ENCODE peak calls at places on chromosomes 5 and 9, in ten cellular contexts. One of them, this sample, is unnamed.

GRCh38 chr9:17847908-17848307 is 269.0 kb downstream of the SH3GL2 start:
- DNase-seq in stomach: no peak
- DNase-seq in GM23338: no peak
- DNase-seq in NCI-H1694 treated with DMSO at 0.1 percent for 48 hours: no peak
- DNase-seq in stimulated activated CD4-positive, alpha-beta T cell treated with anti-CD3 and anti-CD28 coated beads, Interleukin-4, amount 100 ng/mL, for 4 hours: no peak
- DNase-seq in activated CD4-positive, CD25-positive, alpha-beta regulatory T cell treated with anti-CD3 and anti-CD28 coated beads, Interleukin-2, amount 50 U/mL, for 72 hours: no peak
- DNase-seq in brain microvascular endothelial cell: no peak
- DNase-seq in AG08396: no peak
- DNase-seq in head of caudate nucleus: no peak
- DNase-seq in putamen: no peak
- DNase-seq in this sample: no peak

GRCh38 chr9:131731237-131731995 is 8.5 kb downstream of the RAPGEF1 start:
- DNase-seq in stimulated activated CD4-positive, alpha-beta T cell treated with anti-CD3 and anti-CD28 coated beads, Interleukin-4, amount 100 ng/mL, for 4 hours: no peak
- DNase-seq in AG08396: no peak
- DNase-seq in GM23338: no peak
- DNase-seq in brain microvascular endothelial cell: no peak
- DNase-seq in activated CD4-positive, CD25-positive, alpha-beta regulatory T cell treated with anti-CD3 and anti-CD28 coated beads, Interleukin-2, amount 50 U/mL, for 72 hours: no peak
- DNase-seq in NCI-H1694 treated with DMSO at 0.1 percent for 48 hours: no peak
- DNase-seq in stomach: no peak
- DNase-seq in head of caudate nucleus: no peak
- DNase-seq in putamen: no peak
- DNase-seq in this sample: no peak

GRCh38 chr9:31304576-31304975 is 1079.9 kb upstream of the ACO1 start:
- DNase-seq in activated CD4-positive, CD25-positive, alpha-beta regulatory T cell treated with anti-CD3 and anti-CD28 coated beads, Interleukin-2, amount 50 U/mL, for 72 hours: no peak
- DNase-seq in head of caudate nucleus: no peak
- DNase-seq in putamen: no peak
- DNase-seq in GM23338: no peak
- DNase-seq in AG08396: no peak
- DNase-seq in stimulated activated CD4-positive, alpha-beta T cell treated with anti-CD3 and anti-CD28 coated beads, Interleukin-4, amount 100 ng/mL, for 4 hours: no peak
- DNase-seq in brain microvascular endothelial cell: peak; percentile 12
- DNase-seq in stomach: no peak
- DNase-seq in NCI-H1694 treated with DMSO at 0.1 percent for 48 hours: no peak
- DNase-seq in this sample: no peak

GRCh38 chr5:151856861-151857260 is 67.8 kb downstream of the GLRA1 start:
- DNase-seq in stimulated activated CD4-positive, alpha-beta T cell treated with anti-CD3 and anti-CD28 coated beads, Interleukin-4, amount 100 ng/mL, for 4 hours: no peak
- DNase-seq in GM23338: no peak
- DNase-seq in AG08396: no peak
- DNase-seq in brain microvascular endothelial cell: no peak
- DNase-seq in stomach: no peak
- DNase-seq in activated CD4-positive, CD25-positive, alpha-beta regulatory T cell treated with anti-CD3 and anti-CD28 coated beads, Interleukin-2, amount 50 U/mL, for 72 hours: no peak
- DNase-seq in head of caudate nucleus: no peak
- DNase-seq in NCI-H1694 treated with DMSO at 0.1 percent for 48 hours: no peak
- DNase-seq in putamen: no peak
- DNase-seq in this sample: no peak

GRCh38 chr9:135775911-135776310 is 73.9 kb downstream of the KCNT1 start:
- DNase-seq in activated CD4-positive, CD25-positive, alpha-beta regulatory T cell treated with anti-CD3 and anti-CD28 coated beads, Interleukin-2, amount 50 U/mL, for 72 hours: no peak
- DNase-seq in head of caudate nucleus: no peak
- DNase-seq in stimulated activated CD4-positive, alpha-beta T cell treated with anti-CD3 and anti-CD28 coated beads, Interleukin-4, amount 100 ng/mL, for 4 hours: no peak
- DNase-seq in NCI-H1694 treated with DMSO at 0.1 percent for 48 hours: no peak
- DNase-seq in GM23338: no peak
- DNase-seq in brain microvascular endothelial cell: no peak
- DNase-seq in putamen: no peak
- DNase-seq in stomach: no peak
- DNase-seq in AG08396: no peak
- DNase-seq in this sample: no peak

GRCh38 chr9:17481565-17481964 is 97.3 kb upstream of the SH3GL2 start:
- DNase-seq in AG08396: no peak
- DNase-seq in brain microvascular endothelial cell: no peak
- DNase-seq in activated CD4-positive, CD25-positive, alpha-beta regulatory T cell treated with anti-CD3 and anti-CD28 coated beads, Interleukin-2, amount 50 U/mL, for 72 hours: no peak
- DNase-seq in head of caudate nucleus: no peak
- DNase-seq in NCI-H1694 treated with DMSO at 0.1 percent for 48 hours: no peak
- DNase-seq in putamen: no peak
- DNase-seq in stimulated activated CD4-positive, alpha-beta T cell treated with anti-CD3 and anti-CD28 coated beads, Interleukin-4, amount 100 ng/mL, for 4 hours: no peak
- DNase-seq in stomach: no peak
- DNase-seq in GM23338: peak; percentile 21
- DNase-seq in this sample: no peak

GRCh38 chr9:112166176-112167140 is 8.6 kb downstream of the SUSD1 start:
- DNase-seq in activated CD4-positive, CD25-positive, alpha-beta regulatory T cell treated with anti-CD3 and anti-CD28 coated beads, Interleukin-2, amount 50 U/mL, for 72 hours: no peak
- DNase-seq in putamen: no peak
- DNase-seq in stomach: no peak
- DNase-seq in NCI-H1694 treated with DMSO at 0.1 percent for 48 hours: no peak
- DNase-seq in head of caudate nucleus: no peak
- DNase-seq in AG08396: peak; percentile 26
- DNase-seq in brain microvascular endothelial cell: no peak
- DNase-seq in stimulated activated CD4-positive, alpha-beta T cell treated with anti-CD3 and anti-CD28 coated beads, Interleukin-4, amount 100 ng/mL, for 4 hours: no peak
- DNase-seq in GM23338: peak; percentile 52
- DNase-seq in this sample: no peak

GRCh38 chr5:65812648-65813047 is 90.6 kb downstream of the NLN start:
- DNase-seq in putamen: no peak
- DNase-seq in brain microvascular endothelial cell: no peak
- DNase-seq in stomach: peak; percentile 46
- DNase-seq in GM23338: no peak
- DNase-seq in stimulated activated CD4-positive, alpha-beta T cell treated with anti-CD3 and anti-CD28 coated beads, Interleukin-4, amount 100 ng/mL, for 4 hours: no peak
- DNase-seq in activated CD4-positive, CD25-positive, alpha-beta regulatory T cell treated with anti-CD3 and anti-CD28 coated beads, Interleukin-2, amount 50 U/mL, for 72 hours: no peak
- DNase-seq in head of caudate nucleus: no peak
- DNase-seq in NCI-H1694 treated with DMSO at 0.1 percent for 48 hours: no peak
- DNase-seq in AG08396: no peak
- DNase-seq in this sample: no peak

GRCh38 chr9:134329886-134330285 is 3.6 kb downstream of the RXRA start:
- DNase-seq in putamen: no peak
- DNase-seq in GM23338: no peak
- DNase-seq in stomach: peak; percentile 50
- DNase-seq in activated CD4-positive, CD25-positive, alpha-beta regulatory T cell treated with anti-CD3 and anti-CD28 coated beads, Interleukin-2, amount 50 U/mL, for 72 hours: no peak
- DNase-seq in stimulated activated CD4-positive, alpha-beta T cell treated with anti-CD3 and anti-CD28 coated beads, Interleukin-4, amount 100 ng/mL, for 4 hours: no peak
- DNase-seq in brain microvascular endothelial cell: no peak
- DNase-seq in NCI-H1694 treated with DMSO at 0.1 percent for 48 hours: no peak
- DNase-seq in AG08396: no peak
- DNase-seq in head of caudate nucleus: no peak
- DNase-seq in this sample: no peak

GRCh38 chr5:14429102-14429501 is 152.5 kb upstream of the OTULINL start:
- DNase-seq in putamen: no peak
- DNase-seq in stomach: peak; percentile 41
- DNase-seq in brain microvascular endothelial cell: no peak
- DNase-seq in stimulated activated CD4-positive, alpha-beta T cell treated with anti-CD3 and anti-CD28 coated beads, Interleukin-4, amount 100 ng/mL, for 4 hours: no peak
- DNase-seq in AG08396: no peak
- DNase-seq in NCI-H1694 treated with DMSO at 0.1 percent for 48 hours: peak; percentile 54
- DNase-seq in GM23338: no peak
- DNase-seq in head of caudate nucleus: no peak
- DNase-seq in activated CD4-positive, CD25-positive, alpha-beta regulatory T cell treated with anti-CD3 and anti-CD28 coated beads, Interleukin-2, amount 50 U/mL, for 72 hours: no peak
- DNase-seq in this sample: no peak

GRCh38 chr5:131230406-131230805 is 33.4 kb upstream of the CDC42SE2 start:
- DNase-seq in putamen: peak; percentile 68
- DNase-seq in stomach: no peak
- DNase-seq in stimulated activated CD4-positive, alpha-beta T cell treated with anti-CD3 and anti-CD28 coated beads, Interleukin-4, amount 100 ng/mL, for 4 hours: no peak
- DNase-seq in activated CD4-positive, CD25-positive, alpha-beta regulatory T cell treated with anti-CD3 and anti-CD28 coated beads, Interleukin-2, amount 50 U/mL, for 72 hours: no peak
- DNase-seq in brain microvascular endothelial cell: no peak
- DNase-seq in AG08396: no peak
- DNase-seq in NCI-H1694 treated with DMSO at 0.1 percent for 48 hours: no peak
- DNase-seq in head of caudate nucleus: no peak
- DNase-seq in GM23338: peak; percentile 70
- DNase-seq in this sample: no peak

GRCh38 chr9:133730994-133731715 is 7.0 kb downstream of the SARDH start:
- DNase-seq in putamen: no peak
- DNase-seq in stimulated activated CD4-positive, alpha-beta T cell treated with anti-CD3 and anti-CD28 coated beads, Interleukin-4, amount 100 ng/mL, for 4 hours: no peak
- DNase-seq in activated CD4-positive, CD25-positive, alpha-beta regulatory T cell treated with anti-CD3 and anti-CD28 coated beads, Interleukin-2, amount 50 U/mL, for 72 hours: no peak
- DNase-seq in stomach: peak; percentile 23
- DNase-seq in head of caudate nucleus: no peak
- DNase-seq in AG08396: no peak
- DNase-seq in NCI-H1694 treated with DMSO at 0.1 percent for 48 hours: no peak
- DNase-seq in brain microvascular endothelial cell: no peak
- DNase-seq in GM23338: no peak
- DNase-seq in this sample: no peak

GRCh38 chr9:128372188-128372641 is 1.0 kb downstream of the URM1 start:
- DNase-seq in head of caudate nucleus: no peak
- DNase-seq in stimulated activated CD4-positive, alpha-beta T cell treated with anti-CD3 and anti-CD28 coated beads, Interleukin-4, amount 100 ng/mL, for 4 hours: no peak
- DNase-seq in stomach: no peak
- DNase-seq in activated CD4-positive, CD25-positive, alpha-beta regulatory T cell treated with anti-CD3 and anti-CD28 coated beads, Interleukin-2, amount 50 U/mL, for 72 hours: no peak
- DNase-seq in NCI-H1694 treated with DMSO at 0.1 percent for 48 hours: no peak
- DNase-seq in brain microvascular endothelial cell: no peak
- DNase-seq in GM23338: no peak
- DNase-seq in AG08396: no peak
- DNase-seq in putamen: peak; percentile 85
- DNase-seq in this sample: no peak

GRCh38 chr5:176735383-176736265 is 74.7 kb upstream of the UNC5A start:
- DNase-seq in AG08396: no peak
- DNase-seq in putamen: no peak
- DNase-seq in stomach: no peak
- DNase-seq in NCI-H1694 treated with DMSO at 0.1 percent for 48 hours: no peak
- DNase-seq in brain microvascular endothelial cell: no peak
- DNase-seq in stimulated activated CD4-positive, alpha-beta T cell treated with anti-CD3 and anti-CD28 coated beads, Interleukin-4, amount 100 ng/mL, for 4 hours: no peak
- DNase-seq in head of caudate nucleus: no peak
- DNase-seq in activated CD4-positive, CD25-positive, alpha-beta regulatory T cell treated with anti-CD3 and anti-CD28 coated beads, Interleukin-2, amount 50 U/mL, for 72 hours: peak; percentile 16
- DNase-seq in GM23338: no peak
- DNase-seq in this sample: no peak

GRCh38 chr5:178114325-178115135 is 1.2 kb downstream of the N4BP3 start:
- DNase-seq in NCI-H1694 treated with DMSO at 0.1 percent for 48 hours: peak; percentile 24
- DNase-seq in stimulated activated CD4-positive, alpha-beta T cell treated with anti-CD3 and anti-CD28 coated beads, Interleukin-4, amount 100 ng/mL, for 4 hours: peak; percentile 35
- DNase-seq in putamen: no peak
- DNase-seq in stomach: peak; percentile 60
- DNase-seq in brain microvascular endothelial cell: no peak
- DNase-seq in activated CD4-positive, CD25-positive, alpha-beta regulatory T cell treated with anti-CD3 and anti-CD28 coated beads, Interleukin-2, amount 50 U/mL, for 72 hours: no peak
- DNase-seq in AG08396: no peak
- DNase-seq in GM23338: peak; percentile 48
- DNase-seq in head of caudate nucleus: no peak
- DNase-seq in this sample: peak; percentile 53

GRCh38 chr5:99349842-99350241 is 421.0 kb upstream of the CHD1 start:
- DNase-seq in brain microvascular endothelial cell: no peak
- DNase-seq in stimulated activated CD4-positive, alpha-beta T cell treated with anti-CD3 and anti-CD28 coated beads, Interleukin-4, amount 100 ng/mL, for 4 hours: no peak
- DNase-seq in activated CD4-positive, CD25-positive, alpha-beta regulatory T cell treated with anti-CD3 and anti-CD28 coated beads, Interleukin-2, amount 50 U/mL, for 72 hours: no peak
- DNase-seq in putamen: no peak
- DNase-seq in head of caudate nucleus: no peak
- DNase-seq in stomach: no peak
- DNase-seq in NCI-H1694 treated with DMSO at 0.1 percent for 48 hours: no peak
- DNase-seq in GM23338: no peak
- DNase-seq in AG08396: no peak
- DNase-seq in this sample: no peak

GRCh38 chr5:79692586-79692985 is 3.0 kb downstream of the CMYA5 start:
- DNase-seq in activated CD4-positive, CD25-positive, alpha-beta regulatory T cell treated with anti-CD3 and anti-CD28 coated beads, Interleukin-2, amount 50 U/mL, for 72 hours: no peak
- DNase-seq in stimulated activated CD4-positive, alpha-beta T cell treated with anti-CD3 and anti-CD28 coated beads, Interleukin-4, amount 100 ng/mL, for 4 hours: no peak
- DNase-seq in putamen: peak; percentile 50
- DNase-seq in stomach: no peak
- DNase-seq in NCI-H1694 treated with DMSO at 0.1 percent for 48 hours: no peak
- DNase-seq in brain microvascular endothelial cell: no peak
- DNase-seq in GM23338: no peak
- DNase-seq in AG08396: no peak
- DNase-seq in head of caudate nucleus: no peak
- DNase-seq in this sample: no peak

GRCh38 chr9:14511452-14511851 is 181.8 kb downstream of the ZDHHC21 start:
- DNase-seq in NCI-H1694 treated with DMSO at 0.1 percent for 48 hours: no peak
- DNase-seq in stomach: no peak
- DNase-seq in AG08396: no peak
- DNase-seq in brain microvascular endothelial cell: peak; percentile 25
- DNase-seq in GM23338: no peak
- DNase-seq in activated CD4-positive, CD25-positive, alpha-beta regulatory T cell treated with anti-CD3 and anti-CD28 coated beads, Interleukin-2, amount 50 U/mL, for 72 hours: no peak
- DNase-seq in putamen: no peak
- DNase-seq in stimulated activated CD4-positive, alpha-beta T cell treated with anti-CD3 and anti-CD28 coated beads, Interleukin-4, amount 100 ng/mL, for 4 hours: no peak
- DNase-seq in head of caudate nucleus: no peak
- DNase-seq in this sample: no peak